ENCODE peak calls at places on chromosomes 4 and X, in six cellular contexts. I is endothelial cell of umbilical vein, K is uterus, W is sigmoid colon, H is heart left ventricle, S is right lobe of liver. C is an unnamed sample.

GRCh38 chrX:107673933-107674479 is 45.7 kb downstream of the PRPS1 start:
- DNase-seq in I (peak; percentile 67), K (peak; percentile 77), W (peak; percentile 93), H (peak; percentile 90), S (peak; percentile 68), C (peak; percentile 86)

GRCh38 chrX:47807548-47807947 is 29.2 kb upstream of the ZNF81 start:
- DNase-seq in I (no peak), K (no peak), W (no peak), H (no peak), S (no peak), C (no peak)

GRCh38 chr4:104365618-104366017 is 129.1 kb downstream of the CXXC4 start:
- DNase-seq in I (no peak), K (no peak), W (no peak), H (no peak), S (no peak), C (no peak)

GRCh38 chrX:85159644-85160043 is 83.9 kb downstream of the SATL1 start:
- DNase-seq in I (no peak), K (no peak), W (no peak), H (no peak), S (no peak), C (no peak)

GRCh38 chr4:185933078-185933581 is 121.1 kb upstream of the SORBS2 start:
- DNase-seq in I (peak; percentile 13), K (no peak), W (no peak), H (no peak), S (no peak), C (no peak)

GRCh38 chr4:122156819-122157218 is 4.7 kb downstream of the BLTP1 start:
- DNase-seq in I (no peak), K (no peak), W (no peak), H (no peak), S (no peak), C (no peak)

GRCh38 chrX:54695816-54696487 is 102.1 kb downstream of the ITIH6 start:
- DNase-seq in I (no peak), K (no peak), W (no peak), H (no peak), S (no peak), C (no peak)

GRCh38 chr4:13944095-13944501 is 316.6 kb upstream of the BOD1L1 start:
- DNase-seq in I (no peak), K (no peak), W (no peak), H (peak; percentile 73), S (peak; percentile 55), C (no peak)

GRCh38 chrX:41198410-41198809 is 113.2 kb downstream of the USP9X start:
- DNase-seq in I (no peak), K (no peak), W (no peak), H (no peak), S (no peak), C (no peak)

GRCh38 chrX:109578916-109579315 is 42.3 kb downstream of the NXT2 start:
- DNase-seq in I (peak; percentile 60), K (no peak), W (no peak), H (no peak), S (no peak), C (no peak)

GRCh38 chr4:105520819-105521790 is 31.3 kb upstream of the ARHGEF38 start:
- DNase-seq in I (peak; percentile 63), K (no peak), W (no peak), H (no peak), S (peak; percentile 53), C (peak; percentile 53)

GRCh38 chrX:127459784-127460183 is 592.4 kb downstream of the ACTRT1 start:
- DNase-seq in I (no peak), K (no peak), W (no peak), H (no peak), S (no peak), C (no peak)

GRCh38 chrX:133923113-133923512 is 62.3 kb downstream of the GPC3 start:
- DNase-seq in I (no peak), K (no peak), W (no peak), H (no peak), S (no peak), C (no peak)

GRCh38 chrX:10620121-10620699 is at the start of gene MID1:
- DNase-seq in I (peak; percentile 83), K (peak; percentile 72), W (peak; percentile 90), H (peak; percentile 78), S (peak; percentile 65), C (peak; percentile 81)

GRCh38 chr4:108834787-108835384 is 72.0 kb upstream of the ETNPPL start:
- DNase-seq in I (peak; percentile 53), K (no peak), W (no peak), H (no peak), S (no peak), C (no peak)

GRCh38 chr4:119834901-119835300 is 206.3 kb upstream of the PDE5A start:
- DNase-seq in I (no peak), K (no peak), W (no peak), H (no peak), S (no peak), C (no peak)

GRCh38 chrX:41705680-41706374 is 17.1 kb downstream of the GPR34 start:
- DNase-seq in I (peak; percentile 17), K (no peak), W (no peak), H (no peak), S (no peak), C (no peak)

GRCh38 chrX:102599084-102599949 is at the start of gene ARMCX5:
- DNase-seq in I (peak; percentile 84), K (peak; percentile 65), W (peak; percentile 83), H (peak; percentile 69), S (peak; percentile 75), C (peak; percentile 77)
- TF ChIP-seq POLR2A in I (peak; percentile 55), K (peak; percentile 42), W (peak; percentile 27), H (peak; percentile 32), S (peak; percentile 66), C (peak; percentile 77)

GRCh38 chrX:40094900-40095587 is 2.7 kb downstream of the BCOR start:
- DNase-seq in I (peak; percentile 21), K (no peak), W (no peak), H (no peak), S (no peak), C (no peak)

GRCh38 chrX:40097492-40098263 is at the start of gene BCOR:
- DNase-seq in I (peak; percentile 51), K (peak; percentile 72), W (peak; percentile 90), H (peak; percentile 86), S (peak; percentile 85), C (peak; percentile 78)

GRCh38 chrX:40097101-40097491 is 662 bp downstream of the BCOR start:
- DNase-seq in I (no peak), K (no peak), W (no peak), H (no peak), S (no peak), C (peak; percentile 15)

GRCh38 chrX:40095588-40096394 is 2.0 kb downstream of the BCOR start:
- DNase-seq in I (peak; percentile 34), K (no peak), W (no peak), H (peak; percentile 62), S (no peak), C (peak; percentile 28)

GRCh38 chrX:40096395-40097091 is 1.2 kb downstream of the BCOR start:
- DNase-seq in I (peak; percentile 54), K (peak; percentile 47), W (peak; percentile 79), H (peak; percentile 75), S (peak; percentile 55), C (peak; percentile 63)
- TF ChIP-seq POLR2A in I (no peak), K (no peak), W (no peak), H (no peak), S (no peak), C (no peak)

DNA sequence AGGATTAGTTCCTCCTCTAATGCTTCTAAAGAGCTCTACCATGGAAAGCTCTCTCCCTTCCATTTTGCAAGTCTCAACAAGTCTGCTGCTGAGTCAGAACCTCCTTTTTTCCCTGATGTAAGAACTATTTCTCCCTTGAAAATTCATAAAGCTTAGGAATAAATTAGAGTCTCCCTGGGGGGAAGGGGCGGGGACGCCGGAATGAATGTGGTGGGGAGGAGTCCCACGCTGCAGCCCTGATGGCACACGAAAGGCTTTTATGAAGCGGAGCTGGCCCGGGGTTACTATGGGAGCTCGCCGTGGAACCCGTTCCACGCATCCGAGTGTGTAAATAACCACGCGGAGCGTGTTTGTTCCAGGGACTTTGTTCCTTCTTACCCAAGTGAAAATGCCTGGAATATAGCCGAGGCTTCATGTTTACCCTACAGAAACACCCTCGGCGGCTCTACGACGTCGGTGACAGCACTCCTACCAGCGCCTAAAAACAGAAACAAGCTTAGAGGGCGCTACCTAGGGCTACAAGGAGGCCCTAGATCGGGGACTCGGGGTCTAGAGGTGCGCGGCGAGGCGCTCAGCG is 945 bp upstream of the CPEB2 start:
- DNase-seq in I (peak; percentile 87), K (peak; percentile 76), W (peak; percentile 92), H (peak; percentile 88), S (peak; percentile 84), C (peak; percentile 69)
- TF ChIP-seq POLR2A in I (peak; percentile 23), K (no peak), W (no peak), H (no peak), S (no peak), C (no peak)

DNA sequence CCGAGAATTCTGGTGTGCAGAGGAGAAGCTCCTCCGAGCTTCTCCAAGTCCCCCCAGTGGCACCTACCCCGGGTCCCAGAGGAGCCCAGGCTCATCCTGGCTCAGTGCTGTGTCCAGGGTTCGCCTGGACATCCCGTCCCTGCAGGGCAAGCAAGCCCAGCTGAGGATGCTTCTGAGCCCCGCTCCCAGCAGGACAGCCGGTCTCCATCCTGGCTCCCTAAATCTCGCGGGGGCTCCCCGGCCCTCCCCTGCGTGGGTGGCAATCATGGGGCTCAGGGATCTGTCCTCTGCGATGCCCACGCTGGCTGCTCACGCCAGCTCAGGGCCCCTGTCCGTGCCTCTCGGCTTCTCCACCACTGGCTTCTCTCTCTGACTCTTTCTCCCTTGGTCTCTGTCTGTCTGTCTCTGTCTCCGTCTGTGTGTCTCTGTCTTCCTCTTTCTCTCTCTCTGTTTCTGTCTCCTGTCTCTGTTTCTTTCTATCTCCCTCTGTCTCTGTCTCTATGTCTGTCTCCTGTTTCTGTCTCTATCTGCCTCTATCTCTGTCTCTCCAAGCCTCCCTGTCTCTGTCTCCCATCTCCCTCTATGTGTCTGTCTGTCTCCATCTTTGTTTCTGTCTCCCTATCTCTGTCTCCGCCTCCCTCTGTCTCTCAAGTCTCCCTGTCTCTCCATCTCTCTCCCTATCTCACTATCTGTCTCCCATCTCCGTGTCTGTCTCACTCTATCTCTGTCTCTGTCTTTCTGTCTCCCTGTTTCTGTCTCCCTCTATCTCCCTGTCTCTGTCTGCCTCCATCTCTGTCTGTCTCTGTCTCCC is 27.8 kb upstream of the SLC25A6 start:
- DNase-seq in I (no peak), K (no peak), W (peak; percentile 61), H (no peak), S (no peak), C (no peak)
- TF ChIP-seq POLR2A in I (peak; percentile 39), K (no peak), W (no peak), H (no peak), S (no peak), C (no peak)

DNA sequence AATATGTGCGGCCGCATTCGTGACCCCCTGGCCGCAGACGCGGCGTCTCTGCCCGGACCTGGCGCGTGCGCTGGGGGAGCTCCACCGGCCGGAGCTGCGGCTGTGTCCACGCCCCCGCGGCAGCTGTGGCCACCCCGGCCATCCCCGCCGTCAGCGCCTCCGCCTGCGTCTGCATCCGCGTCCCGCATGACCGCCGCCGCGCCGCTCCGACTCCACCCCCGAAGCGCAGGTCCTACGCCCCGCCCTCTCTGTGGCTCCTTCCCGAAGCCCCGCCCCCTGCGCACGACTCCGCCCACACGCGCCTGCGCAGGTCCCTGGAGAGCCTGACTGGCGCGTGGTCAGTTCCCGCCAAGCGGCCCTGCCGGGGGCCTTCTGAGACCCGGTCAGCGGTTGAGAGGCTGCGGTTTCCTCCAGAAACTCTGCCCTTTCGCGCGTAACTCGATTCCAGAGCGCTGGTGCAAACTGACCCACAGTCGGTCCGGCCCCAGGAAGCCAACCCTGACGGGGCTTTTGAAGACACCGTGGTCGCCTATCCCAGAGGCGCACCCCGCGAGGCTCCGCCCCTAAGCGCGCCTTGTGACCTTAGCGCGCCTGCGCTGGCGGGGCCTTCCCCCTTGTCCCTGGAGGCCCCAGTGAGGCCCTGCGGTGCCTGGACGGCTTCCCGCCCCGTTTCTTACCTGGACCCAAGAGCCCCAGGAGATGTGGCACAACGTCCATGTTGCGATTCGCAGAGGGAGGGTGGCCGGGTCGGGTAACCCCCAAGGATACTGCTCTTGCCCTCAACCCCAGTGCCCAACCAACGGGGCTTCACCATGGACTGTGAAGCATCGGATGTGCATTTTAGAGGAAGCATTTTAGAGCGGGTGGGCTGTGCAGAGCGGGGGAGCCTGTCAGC is at the start of gene LAGE3:
- DNase-seq in I (peak; percentile 92), K (peak; percentile 93), W (peak; percentile 96), H (peak; percentile 95), S (peak; percentile 94), C (peak; percentile 90)
- TF ChIP-seq POLR2A in I (peak; percentile 25), K (peak; percentile 62), W (peak; percentile 39), H (peak; percentile 65), S (peak; percentile 56), C (no peak)